ENCODE peak calls at places on chromosomes 13 and 19, in seven cellular contexts. Q is brain microvascular endothelial cell, D is hepatocyte, R is cardiac fibroblast, V is heart right ventricle, F is GM13977, X is mucosa of descending colon. Z is an unnamed sample.

GRCh38 chr13:83691966-83692365 is 190.3 kb downstream of the SLITRK1 start:
- DNase-seq in Q (no peak), D (no peak), R (no peak), V (no peak), F (no peak), X (no peak), Z (no peak)

GRCh38 chr13:70798385-70798784 is 690.1 kb upstream of the KLHL1 start:
- DNase-seq in Q (no peak), D (no peak), R (no peak), V (no peak), F (no peak), X (no peak), Z (no peak)

GRCh38 chr13:109737606-109738005 is 48.8 kb downstream of the IRS2 start:
- DNase-seq in Q (no peak), D (no peak), R (peak), V (no peak), F (no peak), X (no peak), Z (no peak)

GRCh38 chr19:56089344-56089743 is 31.8 kb downstream of the ZNF787 start:
- DNase-seq in Q (no peak), D (no peak), R (no peak), V (no peak), F (peak), X (no peak), Z (no peak)

GRCh38 chr19:52749780-52750179 is 14.9 kb upstream of the ZNF611 start:
- DNase-seq in Q (no peak), D (no peak), R (no peak), V (no peak), F (no peak), X (no peak), Z (no peak)

GRCh38 chr13:88005188-88005587 is 334.0 kb downstream of the SLITRK5 start:
- DNase-seq in Q (no peak), D (no peak), R (no peak), V (no peak), F (no peak), X (no peak), Z (no peak)

GRCh38 chr13:95573226-95573625 is 20.7 kb downstream of the CLDN10 start:
- DNase-seq in Q (no peak), D (no peak), R (peak), V (no peak), F (no peak), X (no peak), Z (no peak)

GRCh38 chr19:16447015-16447384 is 24.8 kb downstream of the EPS15L1 start:
- DNase-seq in Q (peak), D (peak), R (peak), V (peak), F (peak), X (peak), Z (peak)

GRCh38 chr13:43085545-43085944 is 62.2 kb downstream of the DNAJC15 start:
- DNase-seq in Q (no peak), D (peak), R (peak), V (no peak), F (no peak), X (no peak), Z (no peak)

GRCh38 chr13:111216166-111216960 is 101.3 kb downstream of the ARHGEF7 start:
- DNase-seq in Q (no peak), D (peak), R (no peak), V (peak), F (peak), X (peak), Z (peak)

GRCh38 chr13:91087276-91087675 is 260.2 kb upstream of the MIR17HG start:
- DNase-seq in Q (no peak), D (no peak), R (no peak), V (no peak), F (no peak), X (no peak), Z (no peak)

GRCh38 chr13:34361528-34361927 is 543.6 kb downstream of the RFC3 start:
- DNase-seq in Q (no peak), D (peak), R (peak), V (no peak), F (no peak), X (no peak), Z (no peak)

GRCh38 chr13:34360702-34361101 is 542.8 kb downstream of the RFC3 start:
- DNase-seq in Q (no peak), D (no peak), R (no peak), V (no peak), F (no peak), X (no peak), Z (no peak)

GRCh38 chr13:34358811-34359513 is 541.0 kb downstream of the RFC3 start:
- DNase-seq in Q (peak), D (no peak), R (peak), V (no peak), F (no peak), X (no peak), Z (no peak)

GRCh38 chr13:34356686-34357434 is 538.9 kb downstream of the RFC3 start:
- DNase-seq in Q (no peak), D (no peak), R (no peak), V (no peak), F (no peak), X (no peak), Z (no peak)

GRCh38 chr13:34357435-34358232 is 539.7 kb downstream of the RFC3 start:
- DNase-seq in Q (peak), D (no peak), R (peak), V (no peak), F (no peak), X (no peak), Z (no peak)
- TF ChIP-seq CTCF in Q (no peak), D (no peak), R (no peak), V (no peak), F (no peak), X (no peak), Z (no peak)

DNA sequence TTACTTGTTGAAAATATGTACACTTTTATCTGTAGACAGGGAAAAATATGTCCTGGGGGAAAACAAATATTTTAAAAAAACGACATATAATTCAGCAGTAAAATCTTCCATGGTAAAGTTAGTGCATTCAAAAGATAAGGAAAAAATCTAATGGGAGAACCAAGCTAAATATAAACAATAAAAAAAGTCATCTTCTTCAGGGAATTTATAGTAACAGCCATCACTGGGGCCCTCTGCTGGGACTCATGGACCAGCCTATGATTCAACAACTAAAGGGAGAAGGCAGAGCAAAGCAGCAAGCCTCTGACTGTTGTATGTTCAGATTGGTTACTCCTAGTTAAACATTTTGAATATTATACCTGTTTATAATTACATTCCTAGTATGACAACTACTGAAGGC is 93.0 kb downstream of the ITGBL1 start:
- DNase-seq in Q (peak), D (no peak), R (no peak), V (no peak), F (no peak), X (no peak), Z (no peak)
- TF ChIP-seq CTCF in Q (peak), D (no peak), R (peak), V (peak), F (no peak), X (no peak), Z (no peak)

GRCh38 chr19:30314056-30314804 is 58.0 kb upstream of the ZNF536 start:
- DNase-seq in Q (no peak), D (peak), R (no peak), V (no peak), F (no peak), X (no peak), Z (no peak)

GRCh38 chr19:30311911-30312310 is 60.3 kb upstream of the ZNF536 start:
- DNase-seq in Q (no peak), D (no peak), R (no peak), V (no peak), F (no peak), X (no peak), Z (no peak)

GRCh38 chr19:30310806-30311121 is 61.4 kb upstream of the ZNF536 start:
- DNase-seq in Q (no peak), D (no peak), R (no peak), V (no peak), F (no peak), X (no peak), Z (no peak)

GRCh38 chr19:30313353-30313750 is 58.8 kb upstream of the ZNF536 start:
- DNase-seq in Q (no peak), D (no peak), R (no peak), V (no peak), F (no peak), X (no peak), Z (no peak)

DNA sequence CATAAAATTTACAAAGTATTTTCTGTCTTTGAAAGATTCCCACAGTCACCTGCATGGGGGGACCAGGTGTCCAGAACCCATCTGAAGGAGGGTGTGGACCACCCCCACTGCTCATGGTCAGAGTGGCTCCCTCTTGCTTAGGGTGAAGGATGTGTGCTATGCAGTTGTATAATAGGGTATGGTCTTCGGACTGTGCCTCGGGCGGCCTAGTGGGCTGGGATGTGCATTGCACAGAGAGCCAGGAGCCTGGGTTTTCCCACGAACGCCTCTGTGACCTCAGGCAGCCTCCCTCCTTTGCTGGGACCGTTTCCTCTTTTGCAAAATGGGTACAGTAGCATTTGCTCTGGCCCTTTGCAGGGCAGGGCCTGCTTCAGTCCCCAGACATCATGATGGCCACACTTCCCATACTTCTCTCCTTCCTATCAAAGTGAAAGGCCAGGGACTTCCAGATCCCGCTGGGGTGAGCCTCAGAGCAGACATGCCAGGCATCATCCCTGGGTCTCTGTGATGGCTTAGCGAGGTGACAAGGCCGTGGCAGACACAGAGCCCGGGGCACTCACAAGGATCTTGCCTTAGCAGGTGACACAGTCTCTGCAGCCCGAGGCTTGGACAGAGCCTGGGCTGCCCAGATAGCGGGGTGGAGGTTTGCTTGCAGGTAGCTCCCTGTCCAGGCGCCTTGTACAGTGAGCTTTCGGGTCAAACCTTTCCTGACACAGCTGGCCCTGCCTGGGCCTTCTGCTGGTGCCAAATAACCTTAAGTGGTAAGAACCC is 59.4 kb upstream of the ZNF536 start:
- DNase-seq in Q (no peak), D (no peak), R (no peak), V (no peak), F (no peak), X (no peak), Z (no peak)
- TF ChIP-seq CTCF in Q (no peak), D (no peak), R (no peak), V (no peak), F (no peak), X (no peak), Z (no peak)

GRCh38 chr13:40626977-40627376 is 39.5 kb downstream of the FOXO1 start:
- DNase-seq in Q (no peak), D (no peak), R (no peak), V (no peak), F (no peak), X (no peak), Z (no peak)

GRCh38 chr13:40631605-40632004 is 34.8 kb downstream of the FOXO1 start:
- DNase-seq in Q (no peak), D (no peak), R (no peak), V (no peak), F (no peak), X (no peak), Z (no peak)

GRCh38 chr13:40626566-40626965 is 39.9 kb downstream of the FOXO1 start:
- DNase-seq in Q (no peak), D (no peak), R (no peak), V (no peak), F (no peak), X (no peak), Z (no peak)

GRCh38 chr13:40632915-40633314 is 33.5 kb downstream of the FOXO1 start:
- DNase-seq in Q (no peak), D (no peak), R (no peak), V (no peak), F (no peak), X (no peak), Z (no peak)

DNA sequence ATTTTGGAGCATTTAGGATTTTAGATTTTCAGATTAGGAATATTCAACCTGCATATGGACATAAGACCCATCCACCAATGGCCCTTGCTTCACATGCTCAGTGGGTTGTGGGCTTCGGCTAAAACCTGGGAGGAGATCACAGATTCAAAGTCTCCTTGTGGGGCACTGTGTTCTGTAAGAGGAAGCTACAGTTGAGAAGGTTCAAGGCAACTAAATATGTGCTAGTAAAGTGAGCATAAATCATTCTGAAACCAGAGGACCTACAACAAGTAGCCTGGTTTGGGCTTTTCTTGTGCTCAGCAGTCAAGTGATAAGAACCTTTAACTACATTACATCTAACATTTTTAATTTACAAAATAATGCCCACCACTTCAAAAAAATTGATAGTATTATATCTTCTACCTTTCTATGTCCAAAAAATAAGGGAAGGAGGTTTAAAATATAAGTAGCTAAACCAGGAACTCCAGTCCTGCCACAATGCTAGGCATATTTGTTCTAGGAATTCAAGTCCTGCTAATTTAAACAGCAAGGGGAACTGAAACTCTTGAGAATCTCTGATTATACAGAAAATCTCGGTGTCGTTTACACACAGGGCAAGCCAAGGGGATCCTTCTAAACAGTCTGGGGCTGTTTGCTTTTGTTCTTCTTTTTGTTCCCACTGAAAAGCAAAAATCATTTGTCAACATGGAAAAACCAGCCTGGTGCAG is 36.6 kb downstream of the FOXO1 start:
- DNase-seq in Q (no peak), D (no peak), R (no peak), V (no peak), F (peak), X (no peak), Z (peak)
- TF ChIP-seq CTCF in Q (no peak), D (no peak), R (no peak), V (no peak), F (no peak), X (no peak), Z (no peak)

GRCh38 chr19:40804783-40805242 is 5.8 kb downstream of the EGLN2 start:
- DNase-seq in Q (no peak), D (no peak), R (no peak), V (no peak), F (no peak), X (no peak), Z (no peak)
- TF ChIP-seq CTCF in Q (peak), D (no peak), R (peak), V (no peak), F (no peak), X (no peak), Z (no peak)

DNA sequence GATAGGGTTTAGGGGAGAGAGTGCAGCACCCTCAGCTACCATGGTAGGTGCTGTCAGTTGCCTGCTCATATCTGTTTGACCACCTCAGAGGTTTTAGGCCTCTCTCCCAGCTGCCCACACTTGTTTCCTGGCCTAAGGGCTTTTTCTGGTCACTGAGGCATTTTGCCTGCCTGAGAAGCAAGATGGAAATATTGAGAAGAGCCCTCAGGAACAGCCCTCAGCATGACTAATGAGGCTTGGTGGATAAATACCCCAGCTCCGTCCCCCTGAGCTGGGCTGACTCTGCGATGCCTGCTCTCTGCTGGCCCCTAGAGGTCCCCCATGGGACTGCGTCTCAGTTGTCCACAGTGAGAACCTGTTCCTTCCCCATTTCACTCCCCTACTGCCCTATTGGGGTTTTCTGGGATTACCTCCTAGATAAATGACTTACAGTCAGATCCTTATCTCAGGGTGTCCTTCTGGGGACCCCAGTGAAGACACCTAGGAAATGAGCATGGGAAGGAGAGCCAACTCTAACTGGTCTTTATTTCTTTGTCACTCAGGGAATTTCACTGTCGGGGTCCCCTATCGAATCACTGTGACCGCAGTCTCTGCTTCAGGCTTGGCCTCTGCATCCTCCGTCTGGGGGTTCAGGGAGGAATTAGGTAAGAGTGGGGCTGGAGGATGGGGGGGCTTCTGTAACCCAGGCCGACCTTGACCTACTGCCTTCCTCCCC is 13.3 kb downstream of the PALM3 start:
- DNase-seq in Q (peak), D (peak), R (no peak), V (peak), F (peak), X (peak), Z (peak)
- TF ChIP-seq CTCF in Q (peak), D (peak), R (peak), V (peak), F (peak), X (peak), Z (peak)

GRCh38 chr13:65613004-65613403 is 1617.1 kb downstream of the PCDH9 start:
- DNase-seq in Q (no peak), D (no peak), R (no peak), V (no peak), F (no peak), X (no peak), Z (no peak)
- TF ChIP-seq CTCF in Q (peak), D (no peak), R (peak), V (no peak), F (peak), X (no peak), Z (no peak)

DNA sequence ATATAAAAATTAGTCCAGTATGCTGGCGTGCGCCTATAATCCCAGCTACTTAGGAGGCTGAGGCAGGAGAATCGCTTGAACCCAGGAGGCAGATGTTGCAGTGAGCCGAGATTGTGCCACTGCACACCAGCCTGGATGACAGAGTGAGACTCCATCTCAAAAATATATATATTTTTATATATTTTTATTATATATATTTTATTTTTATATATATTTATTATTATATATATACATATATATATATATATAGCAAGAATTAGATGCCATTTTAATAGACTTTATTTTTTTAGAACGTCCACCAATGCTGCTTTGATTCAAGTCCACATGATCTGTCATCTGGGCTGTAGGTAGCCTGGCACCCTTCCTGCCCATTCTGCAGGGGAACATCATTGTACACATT is 3.5 kb upstream of the OR7D2 start:
- DNase-seq in Q (no peak), D (no peak), R (no peak), V (no peak), F (no peak), X (no peak), Z (no peak)
- TF ChIP-seq CTCF in Q (no peak), D (no peak), R (no peak), V (no peak), F (no peak), X (no peak), Z (no peak)

GRCh38 chr19:13025819-13026477 is 30.7 kb downstream of the NFIX start:
- DNase-seq in Q (no peak), D (no peak), R (no peak), V (no peak), F (no peak), X (no peak), Z (no peak)

GRCh38 chr19:13026478-13026999 is 31.3 kb downstream of the NFIX start:
- DNase-seq in Q (no peak), D (peak), R (peak), V (no peak), F (no peak), X (peak), Z (no peak)

GRCh38 chr19:13024126-13024957 is 29.1 kb downstream of the NFIX start:
- DNase-seq in Q (no peak), D (no peak), R (peak), V (no peak), F (no peak), X (peak), Z (no peak)

GRCh38 chr19:13023666-13024065 is 28.4 kb downstream of the NFIX start:
- DNase-seq in Q (no peak), D (no peak), R (peak), V (no peak), F (no peak), X (no peak), Z (no peak)

DNA sequence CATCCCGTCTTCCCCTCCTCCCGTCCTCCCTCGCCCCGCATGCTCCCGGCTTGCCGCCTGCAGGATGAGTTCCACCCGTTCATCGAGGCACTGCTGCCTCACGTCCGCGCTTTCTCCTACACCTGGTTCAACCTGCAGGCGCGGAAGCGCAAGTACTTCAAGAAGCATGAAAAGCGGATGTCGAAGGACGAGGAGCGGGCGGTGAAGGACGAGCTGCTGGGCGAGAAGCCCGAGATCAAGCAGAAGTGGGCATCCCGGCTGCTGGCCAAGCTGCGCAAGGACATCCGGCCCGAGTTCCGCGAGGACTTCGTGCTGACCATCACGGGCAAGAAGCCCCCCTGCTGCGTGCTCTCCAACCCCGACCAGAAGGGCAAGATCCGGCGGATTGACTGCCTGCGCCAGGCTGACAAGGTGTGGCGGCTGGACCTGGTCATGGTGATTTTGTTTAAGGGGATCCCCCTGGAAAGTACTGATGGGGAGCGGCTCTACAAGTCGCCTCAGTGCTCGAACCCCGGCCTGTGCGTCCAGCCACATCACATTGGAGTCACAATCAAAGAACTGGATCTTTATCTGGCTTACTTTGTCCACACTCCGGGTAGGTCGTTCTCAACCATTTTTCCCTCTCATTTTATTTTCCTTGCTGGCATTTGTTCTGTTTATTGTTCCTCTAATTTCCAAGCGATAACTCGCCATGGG is 29.8 kb downstream of the NFIX start:
- DNase-seq in Q (no peak), D (no peak), R (no peak), V (no peak), F (no peak), X (peak), Z (no peak)
- TF ChIP-seq CTCF in Q (no peak), D (no peak), R (no peak), V (no peak), F (no peak), X (no peak), Z (no peak)

GRCh38 chr13:30676672-30677071 is 58.7 kb upstream of the ALOX5AP start:
- DNase-seq in Q (no peak), D (peak), R (peak), V (no peak), F (no peak), X (no peak), Z (no peak)
- TF ChIP-seq CTCF in Q (peak), D (peak), R (peak), V (no peak), F (no peak), X (no peak), Z (no peak)

Z was measured in GM13976.